ENCODE peak calls at places on chromosomes 11 and 22, in eight cellular contexts. E is lower lobe of right lung; T is activated CD8-positive, alpha-beta memory T cell treated with anti-CD3 and anti-CD28 coated beads for 48 hours; D is stimulated activated CD8-positive, alpha-beta memory T cell treated with anti-CD3 and anti-CD28 coated beads, Interleukin-12 subunit alpha, Interleukin-12 subunit beta, amount 100 ng/mL, for 1 hour; N is activated T-cell treated with anti-CD3 and anti-CD28 coated beads, Interleukin-2, amount 50 U/mL, for 4 hours; F is body of pancreas; X is NCI-H345; R is NCI-H446. C is an unnamed sample.

GRCh38 chr11:93662177-93662575 is 694 bp downstream of the CEP295 start:
- DNase-seq in T (no peak), F (no peak), R (no peak), D (no peak), N (no peak), X (no peak), E (no peak), C (no peak)

GRCh38 chr11:70871881-70872280 is 380.5 kb downstream of the SHANK2 start:
- DNase-seq in E (no peak), R (no peak), D (no peak), F (no peak), N (no peak), X (peak), T (no peak), C (no peak)

GRCh38 chr22:46238541-46238940 is 11.6 kb downstream of the CDPF1 start:
- DNase-seq in X (no peak), F (no peak), R (no peak), E (no peak), N (no peak), D (no peak), T (no peak), C (no peak)

GRCh38 chr11:57477507-57478189 is 17.3 kb downstream of the RTN4RL2 start:
- DNase-seq in E (no peak), F (peak), T (no peak), X (no peak), R (no peak), D (no peak), N (no peak), C (no peak)

GRCh38 chr11:12832828-12833227 is 158.6 kb downstream of the TEAD1 start:
- DNase-seq in D (no peak), R (no peak), E (no peak), T (no peak), F (no peak), X (no peak), N (no peak), C (no peak)

GRCh38 chr11:62394825-62395538 is 23.9 kb upstream of the SCGB1A1 start:
- DNase-seq in E (peak), N (peak), R (peak), T (no peak), X (peak), F (peak), D (peak), C (no peak)

GRCh38 chr11:131693756-131694155 is 323.3 kb downstream of the NTM start:
- DNase-seq in X (no peak), T (no peak), D (no peak), R (no peak), N (no peak), E (no peak), F (no peak), C (no peak)

GRCh38 chr11:14645247-14645912 is 1.8 kb downstream of the PDE3B start:
- DNase-seq in N (no peak), F (no peak), T (no peak), R (peak), E (no peak), X (peak), D (no peak), C (no peak)

GRCh38 chr11:94876645-94877445 is 96.5 kb downstream of the CWC15 start:
- DNase-seq in F (peak), D (peak), X (no peak), R (no peak), N (peak), T (peak), E (peak), C (peak)

GRCh38 chr11:99268895-99269294 is 248.1 kb downstream of the CNTN5 start:
- DNase-seq in N (no peak), E (no peak), F (no peak), D (no peak), T (no peak), R (peak), X (peak), C (no peak)

GRCh38 chr11:77801477-77801876 is 19.0 kb downstream of the RSF1 start:
- DNase-seq in F (no peak), D (no peak), N (no peak), R (no peak), T (no peak), X (no peak), E (no peak), C (no peak)

GRCh38 chr11:65975771-65976170 is 14.2 kb downstream of the SART1 start:
- DNase-seq in E (no peak), T (no peak), R (no peak), N (no peak), F (no peak), X (no peak), D (no peak), C (no peak)

GRCh38 chr11:44613081-44613628 is 47.7 kb downstream of the CD82 start:
- DNase-seq in R (no peak), E (no peak), X (no peak), F (no peak), T (no peak), N (no peak), D (no peak), C (no peak)

GRCh38 chr22:47606426-47606825 is 844.0 kb downstream of the TBC1D22A start:
- DNase-seq in R (no peak), T (no peak), D (no peak), X (no peak), E (peak), F (no peak), N (no peak), C (no peak)

GRCh38 chr11:8095356-8095755 is 14.3 kb downstream of the TUB start:
- DNase-seq in N (no peak), E (no peak), D (no peak), X (no peak), R (no peak), T (no peak), F (no peak), C (no peak)

GRCh38 chr11:17508816-17509215 is 32.2 kb upstream of the ABCC8 start:
- DNase-seq in D (no peak), E (no peak), R (no peak), T (no peak), N (no peak), F (no peak), X (no peak), C (no peak)

GRCh38 chr11:63804259-63804658 is 9.0 kb upstream of the SPINDOC start:
- DNase-seq in F (no peak), T (no peak), X (no peak), D (no peak), N (no peak), R (no peak), E (no peak), C (no peak)

GRCh38 chr11:134741453-134742227 is 329.6 kb upstream of the B3GAT1 start:
- DNase-seq in R (no peak), D (no peak), X (no peak), T (no peak), N (no peak), E (no peak), F (no peak), C (no peak)

GRCh38 chr22:33299245-33299956 is 241.2 kb upstream of the SYN3 start:
- DNase-seq in E (no peak), R (no peak), D (no peak), F (no peak), X (no peak), T (no peak), N (no peak), C (no peak)

GRCh38 chr11:116224154-116224888 is 548.5 kb downstream of the BUD13 start:
- DNase-seq in T (no peak), E (no peak), R (peak), N (peak), F (peak), X (peak), D (peak), C (peak)

GRCh38 chr22:43546186-43546585 is 134.4 kb downstream of the MPPED1 start:
- DNase-seq in E (no peak), D (no peak), X (no peak), N (no peak), F (no peak), T (no peak), R (no peak), C (no peak)

GRCh38 chr22:40666151-40666848 is 13.0 kb upstream of the MCHR1 start:
- DNase-seq in X (no peak), E (no peak), R (peak), T (no peak), F (no peak), D (no peak), N (no peak), C (no peak)

GRCh38 chr22:18042685-18043084 is 18.3 kb upstream of the MICAL3 start:
- DNase-seq in D (no peak), N (no peak), T (no peak), X (no peak), E (no peak), R (no peak), F (no peak), C (no peak)

C was measured in NK-92 treated with Interleukin-12 subunit alpha and Interleukin-12 subunit beta, amount 100 ng/mL, for 24 hours.